ENCODE peak calls at places on chromosome 2, in seven cellular contexts. G is K562, F is neural progenitor cell, S is left lung, O is cardiac fibroblast, P is mesothelial cell of epicardium, C is endothelial cell. N is an unnamed sample.

GRCh38 chr2:120526997-120527945 is 181.3 kb downstream of the INHBB start:
- DNase-seq in F (no peak), O (no peak), P (no peak), S (no peak), G (no peak), C (no peak), N (no peak)

GRCh38 chr2:71531522-71532047 is 78.2 kb downstream of the DYSF start:
- DNase-seq in P (no peak), F (no peak), S (no peak), O (peak), C (no peak), G (peak), N (no peak)

GRCh38 chr2:44170337-44170736 is 1.7 kb downstream of the PPM1B start:
- DNase-seq in G (no peak), S (no peak), F (peak), P (no peak), C (no peak), O (peak), N (no peak)

GRCh38 chr2:44768438-44769236 is 172.9 kb upstream of the SIX3 start:
- DNase-seq in F (peak), C (peak), G (no peak), S (peak), O (no peak), P (no peak), N (no peak)

GRCh38 chr2:122063716-122064115 is 308.3 kb downstream of the TSN start:
- DNase-seq in S (no peak), P (no peak), O (peak), C (no peak), G (no peak), F (no peak), N (no peak)

GRCh38 chr2:152344561-152345195 is 9.7 kb downstream of the FMNL2 start:
- DNase-seq in P (no peak), C (no peak), G (no peak), F (no peak), O (no peak), S (no peak), N (no peak)

GRCh38 chr2:237165405-237166276 is 80.0 kb downstream of the COPS8 start:
- DNase-seq in S (no peak), C (peak), O (peak), G (peak), F (peak), P (no peak), N (no peak)

GRCh38 chr2:144124882-144125281 is 395.0 kb downstream of the ZEB2 start:
- DNase-seq in O (no peak), G (no peak), S (no peak), F (no peak), P (no peak), C (no peak), N (no peak)

GRCh38 chr2:150147889-150148683 is 339.4 kb downstream of the RND3 start:
- DNase-seq in G (no peak), C (no peak), O (peak), S (no peak), P (no peak), F (no peak), N (no peak)

GRCh38 chr2:173448938-173449471 is 94.3 kb downstream of the CDCA7 start:
- DNase-seq in C (peak), G (peak), F (peak), S (peak), P (peak), O (peak), N (peak)

GRCh38 chr2:200266406-200266805 is 40.1 kb upstream of the SPATS2L start:
- DNase-seq in P (no peak), G (no peak), S (no peak), F (no peak), O (no peak), C (no peak), N (no peak)

GRCh38 chr2:34912084-34912483 is 1313.0 kb upstream of the FAM98A start:
- DNase-seq in P (no peak), F (no peak), C (no peak), O (no peak), G (no peak), S (no peak), N (no peak)

GRCh38 chr2:34910018-34910417 is 1310.9 kb upstream of the FAM98A start:
- DNase-seq in O (no peak), S (no peak), F (no peak), C (no peak), G (no peak), P (no peak), N (no peak)

DNA sequence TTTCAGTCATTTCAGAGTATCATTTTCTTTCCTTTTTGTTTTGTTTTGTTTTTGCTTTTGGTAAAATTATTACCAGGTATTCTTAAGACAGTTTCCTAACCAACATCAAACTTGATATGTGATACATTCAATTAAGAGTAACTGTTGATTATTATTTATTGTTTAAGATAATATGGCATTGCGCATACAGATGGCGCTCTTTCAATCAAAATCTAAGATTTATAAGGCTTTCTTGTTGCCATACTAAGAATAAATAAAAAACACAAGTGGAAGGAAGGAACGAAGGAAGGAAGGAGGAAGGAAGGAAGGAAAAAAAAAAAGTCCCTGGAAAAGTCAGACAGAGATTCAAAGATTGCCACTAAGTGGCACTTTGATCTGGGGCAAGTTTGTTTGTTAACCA is 1308.7 kb upstream of the FAM98A start:
- DNase-seq in C (no peak), O (no peak), F (no peak), P (no peak), G (no peak), S (no peak), N (no peak)
- TF ChIP-seq CTCF in C (no peak), O (no peak), F (peak), P (peak), G (no peak), S (no peak), N (peak)

DNA sequence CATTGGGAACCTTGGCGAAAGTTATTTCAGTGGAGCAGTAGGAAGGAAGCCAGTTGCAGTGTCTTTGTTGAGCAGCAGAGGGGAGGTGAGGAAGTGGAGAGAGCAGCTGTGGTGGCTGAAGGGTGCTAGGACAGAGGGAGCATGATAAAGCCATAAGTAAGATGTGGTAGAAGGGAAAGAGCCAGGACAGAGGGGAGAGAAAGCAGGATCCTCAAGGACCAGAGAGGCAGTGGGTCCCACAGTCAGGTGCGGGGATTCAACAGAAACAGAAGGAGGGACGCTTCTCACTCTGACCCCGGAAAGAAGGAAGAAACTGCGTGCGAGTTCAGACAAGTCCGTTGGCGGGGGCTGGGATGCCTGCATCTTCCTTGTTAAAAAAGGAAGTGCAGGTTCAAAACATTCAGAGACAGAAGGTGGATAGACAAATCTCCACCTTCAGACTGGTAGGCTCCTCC is at the start of gene CXCR2:
- DNase-seq in O (no peak), F (no peak), G (no peak), P (no peak), S (peak), C (no peak), N (no peak)
- TF ChIP-seq CTCF in O (no peak), F (no peak), G (no peak), P (no peak), S (no peak), C (no peak), N (no peak)

DNA sequence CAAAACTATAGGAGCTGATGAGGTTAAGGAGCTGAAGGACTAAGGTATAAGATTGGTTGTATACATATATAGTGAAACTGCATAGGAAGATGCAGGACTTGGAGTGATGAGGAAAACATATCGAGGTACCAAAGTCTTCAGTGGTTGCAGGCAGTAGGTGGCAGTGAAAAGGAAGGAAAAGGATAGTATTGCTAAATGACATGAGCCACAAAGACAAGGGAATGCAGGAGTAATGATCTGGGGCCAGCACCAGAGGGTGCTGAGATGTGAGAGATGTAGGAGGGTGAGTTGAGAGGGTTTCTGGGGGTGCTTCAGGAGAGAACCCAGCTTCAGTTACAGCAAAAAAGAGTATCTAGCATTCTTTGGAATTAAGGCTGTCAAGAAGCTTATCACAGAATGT is 172.2 kb upstream of the MYO3B start:
- DNase-seq in F (peak), P (no peak), G (peak), C (no peak), O (no peak), S (no peak), N (no peak)
- TF ChIP-seq CTCF in F (no peak), P (no peak), G (peak), C (no peak), O (no peak), S (no peak), N (no peak)

DNA sequence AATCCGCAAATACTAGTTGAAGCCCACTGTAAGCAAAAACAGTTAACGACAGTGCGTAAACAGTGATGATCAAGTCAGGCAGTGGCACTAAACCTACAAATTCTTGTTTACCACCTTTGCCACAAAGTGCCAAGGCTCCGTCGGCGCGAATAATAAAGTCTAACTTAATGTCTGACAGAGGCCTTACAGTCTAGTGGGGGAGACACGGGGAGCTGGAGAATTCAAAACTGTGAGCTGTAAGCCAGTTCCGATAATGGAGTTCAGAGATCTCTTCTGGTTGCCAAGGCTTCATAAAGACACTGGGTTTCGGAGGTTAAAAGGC is 284 bp upstream of the EXOC6B start:
- DNase-seq in O (no peak), S (no peak), G (no peak), P (no peak), F (no peak), C (no peak), N (no peak)
- TF ChIP-seq CTCF in O (no peak), S (no peak), G (no peak), P (no peak), F (no peak), C (no peak), N (no peak)

GRCh38 chr2:162524192-162524591 is 180.3 kb downstream of the GCA start:
- DNase-seq in C (peak), S (no peak), F (peak), O (no peak), G (no peak), P (no peak), N (no peak)
- TF ChIP-seq CTCF in C (no peak), S (no peak), F (peak), O (no peak), G (no peak), P (no peak), N (no peak)

GRCh38 chr2:84925724-84926376 is 20.4 kb downstream of the TMSB10 start:
- DNase-seq in G (peak), O (peak), F (peak), C (peak), P (peak), S (peak), N (peak)

GRCh38 chr2:84924173-84925106 is 19.0 kb downstream of the TMSB10 start:
- DNase-seq in P (no peak), G (peak), C (peak), F (peak), S (no peak), O (peak), N (no peak)

GRCh38 chr2:84927275-84927627 is 21.8 kb downstream of the TMSB10 start:
- DNase-seq in O (no peak), S (no peak), G (no peak), F (no peak), C (no peak), P (no peak), N (no peak)

GRCh38 chr2:84923009-84923408 is 17.6 kb downstream of the TMSB10 start:
- DNase-seq in F (no peak), O (no peak), P (no peak), S (no peak), G (no peak), C (no peak), N (no peak)

GRCh38 chr2:84925336-84925723 is 19.9 kb downstream of the TMSB10 start:
- DNase-seq in F (no peak), C (no peak), S (no peak), P (no peak), G (no peak), O (no peak), N (no peak)
- TF ChIP-seq CTCF in F (no peak), C (no peak), S (no peak), P (no peak), G (no peak), O (no peak), N (no peak)

GRCh38 chr2:239003933-239004636 is 156.2 kb downstream of the TWIST2 start:
- DNase-seq in C (no peak), O (no peak), G (no peak), F (no peak), S (no peak), P (no peak), N (no peak)

GRCh38 chr2:239001794-239002193 is 153.9 kb downstream of the TWIST2 start:
- DNase-seq in S (no peak), F (no peak), G (no peak), O (no peak), P (no peak), C (no peak), N (no peak)

GRCh38 chr2:239000500-239001073 is 152.7 kb downstream of the TWIST2 start:
- DNase-seq in G (no peak), C (no peak), F (no peak), P (no peak), S (no peak), O (no peak), N (no peak)

GRCh38 chr2:239002960-239003932 is 155.4 kb downstream of the TWIST2 start:
- DNase-seq in S (no peak), G (no peak), F (no peak), C (no peak), O (peak), P (no peak), N (no peak)

GRCh38 chr2:239002591-239002959 is 154.7 kb downstream of the TWIST2 start:
- DNase-seq in G (no peak), O (no peak), C (no peak), S (no peak), F (no peak), P (no peak), N (no peak)
- TF ChIP-seq CTCF in G (no peak), O (no peak), C (no peak), S (no peak), F (no peak), P (no peak), N (no peak)

GRCh38 chr2:183248866-183249567 is 124.8 kb downstream of the NUP35 start:
- DNase-seq in O (peak), G (peak), P (no peak), S (no peak), F (peak), C (no peak), N (no peak)
- TF ChIP-seq CTCF in O (peak), G (peak), P (peak), S (peak), F (peak), C (peak), N (peak)

GRCh38 chr2:139791330-139791729 is 1011.1 kb upstream of the NXPH2 start:
- DNase-seq in P (no peak), O (no peak), S (no peak), C (no peak), F (no peak), G (no peak), N (no peak)

GRCh38 chr2:139790807-139791206 is 1010.6 kb upstream of the NXPH2 start:
- DNase-seq in C (no peak), P (no peak), O (peak), G (no peak), F (no peak), S (no peak), N (no peak)
- TF ChIP-seq CTCF in C (no peak), P (no peak), O (no peak), G (no peak), F (peak), S (no peak), N (peak)